ENCODE peak calls at places on chromosomes 12 and 14, in six cellular contexts. One of them, this sample, is unnamed.

GRCh38 chr12:48265792-48266191 is 62.7 kb upstream of the OR10AD1 start:
- DNase-seq in left ventricle myocardium inferior: no peak
- DNase-seq in lung: no peak
- DNase-seq in nephron progenitor cell: no peak
- DNase-seq in GM12878: no peak
- DNase-seq in fibroblast of villous mesenchyme: no peak
- DNase-seq in this sample: no peak

GRCh38 chr12:104471336-104471735 is 14.6 kb downstream of the CHST11 start:
- DNase-seq in left ventricle myocardium inferior: no peak
- DNase-seq in lung: no peak
- DNase-seq in nephron progenitor cell: no peak
- DNase-seq in GM12878: no peak
- DNase-seq in fibroblast of villous mesenchyme: no peak
- DNase-seq in this sample: no peak

GRCh38 chr12:77218278-77218677 is 152.9 kb upstream of the E2F7 start:
- DNase-seq in left ventricle myocardium inferior: no peak
- DNase-seq in lung: no peak
- DNase-seq in nephron progenitor cell: no peak
- DNase-seq in GM12878: no peak
- DNase-seq in fibroblast of villous mesenchyme: no peak
- DNase-seq in this sample: no peak

GRCh38 chr12:58873496-58873895 is 46.8 kb downstream of the LRIG3 start:
- DNase-seq in left ventricle myocardium inferior: no peak
- DNase-seq in lung: no peak
- DNase-seq in nephron progenitor cell: no peak
- DNase-seq in GM12878: no peak
- DNase-seq in fibroblast of villous mesenchyme: no peak
- DNase-seq in this sample: no peak

GRCh38 chr12:105977256-105978051 is 161.3 kb downstream of the NUAK1 start:
- DNase-seq in left ventricle myocardium inferior: no peak
- DNase-seq in lung: no peak
- DNase-seq in nephron progenitor cell: no peak
- DNase-seq in GM12878: no peak
- DNase-seq in fibroblast of villous mesenchyme: peak
- DNase-seq in this sample: no peak

GRCh38 chr14:33836203-33836894 is 114.5 kb downstream of the EGLN3 start:
- DNase-seq in left ventricle myocardium inferior: no peak
- DNase-seq in lung: no peak
- DNase-seq in nephron progenitor cell: no peak
- DNase-seq in GM12878: no peak
- DNase-seq in fibroblast of villous mesenchyme: no peak
- DNase-seq in this sample: no peak

GRCh38 chr12:76943004-76943403 is 64.2 kb upstream of the CSRP2 start:
- DNase-seq in left ventricle myocardium inferior: no peak
- DNase-seq in lung: no peak
- DNase-seq in nephron progenitor cell: no peak
- DNase-seq in GM12878: no peak
- DNase-seq in fibroblast of villous mesenchyme: no peak
- DNase-seq in this sample: no peak

GRCh38 chr12:7934153-7934552 is 1.8 kb downstream of the SLC2A3 start:
- DNase-seq in left ventricle myocardium inferior: no peak
- DNase-seq in lung: no peak
- DNase-seq in nephron progenitor cell: no peak
- DNase-seq in GM12878: no peak
- DNase-seq in fibroblast of villous mesenchyme: peak
- DNase-seq in this sample: no peak

GRCh38 chr12:16175893-16176292 is 101.6 kb downstream of the SLC15A5 start:
- DNase-seq in left ventricle myocardium inferior: no peak
- DNase-seq in lung: no peak
- DNase-seq in nephron progenitor cell: no peak
- DNase-seq in GM12878: no peak
- DNase-seq in fibroblast of villous mesenchyme: peak
- DNase-seq in this sample: no peak

GRCh38 chr12:40215977-40216376 is 8.8 kb upstream of the LRRK2 start:
- DNase-seq in left ventricle myocardium inferior: no peak
- DNase-seq in lung: no peak
- DNase-seq in nephron progenitor cell: no peak
- DNase-seq in GM12878: no peak
- DNase-seq in fibroblast of villous mesenchyme: peak
- DNase-seq in this sample: no peak

GRCh38 chr14:93538411-93538810 is 107.7 kb downstream of the UNC79 start:
- DNase-seq in left ventricle myocardium inferior: no peak
- DNase-seq in lung: no peak
- DNase-seq in nephron progenitor cell: peak
- DNase-seq in GM12878: no peak
- DNase-seq in fibroblast of villous mesenchyme: no peak
- DNase-seq in this sample: no peak

GRCh38 chr12:48980953-48981756 is 3.0 kb downstream of the WNT1 start:
- DNase-seq in left ventricle myocardium inferior: no peak
- DNase-seq in lung: no peak
- DNase-seq in nephron progenitor cell: no peak
- DNase-seq in GM12878: no peak
- DNase-seq in fibroblast of villous mesenchyme: no peak
- DNase-seq in this sample: peak

GRCh38 chr14:55721353-55721752 is 141.3 kb downstream of the KTN1 start:
- DNase-seq in left ventricle myocardium inferior: no peak
- DNase-seq in lung: no peak
- DNase-seq in nephron progenitor cell: no peak
- DNase-seq in GM12878: no peak
- DNase-seq in fibroblast of villous mesenchyme: peak
- DNase-seq in this sample: no peak

GRCh38 chr12:120651821-120652220 is 11.4 kb downstream of the CABP1 start:
- DNase-seq in left ventricle myocardium inferior: no peak
- DNase-seq in lung: no peak
- DNase-seq in nephron progenitor cell: no peak
- DNase-seq in GM12878: no peak
- DNase-seq in fibroblast of villous mesenchyme: peak
- DNase-seq in this sample: no peak

GRCh38 chr12:92338671-92339070 is 193.0 kb upstream of the BTG1 start:
- DNase-seq in left ventricle myocardium inferior: no peak
- DNase-seq in lung: no peak
- DNase-seq in nephron progenitor cell: no peak
- DNase-seq in GM12878: no peak
- DNase-seq in fibroblast of villous mesenchyme: no peak
- DNase-seq in this sample: no peak

GRCh38 chr14:95332641-95333040 is 12.9 kb upstream of the CLMN start:
- DNase-seq in left ventricle myocardium inferior: no peak
- DNase-seq in lung: no peak
- DNase-seq in nephron progenitor cell: no peak
- DNase-seq in GM12878: no peak
- DNase-seq in fibroblast of villous mesenchyme: no peak
- DNase-seq in this sample: no peak

GRCh38 chr14:96917442-96917963 is 120.3 kb downstream of the VRK1 start:
- DNase-seq in left ventricle myocardium inferior: no peak
- DNase-seq in lung: no peak
- DNase-seq in nephron progenitor cell: peak
- DNase-seq in GM12878: no peak
- DNase-seq in fibroblast of villous mesenchyme: no peak
- DNase-seq in this sample: no peak

GRCh38 chr12:74752196-74752595 is 214.6 kb downstream of the ATXN7L3B start:
- DNase-seq in left ventricle myocardium inferior: no peak
- DNase-seq in lung: no peak
- DNase-seq in nephron progenitor cell: no peak
- DNase-seq in GM12878: no peak
- DNase-seq in fibroblast of villous mesenchyme: no peak
- DNase-seq in this sample: no peak

GRCh38 chr14:61145903-61146411 is 135.2 kb downstream of the TMEM30B start:
- DNase-seq in left ventricle myocardium inferior: no peak
- DNase-seq in lung: peak
- DNase-seq in nephron progenitor cell: no peak
- DNase-seq in GM12878: no peak
- DNase-seq in fibroblast of villous mesenchyme: peak
- DNase-seq in this sample: no peak

GRCh38 chr14:102692334-102692733 is 84.9 kb upstream of the TRAF3 start:
- DNase-seq in left ventricle myocardium inferior: no peak
- DNase-seq in lung: no peak
- DNase-seq in nephron progenitor cell: no peak
- DNase-seq in GM12878: no peak
- DNase-seq in fibroblast of villous mesenchyme: no peak
- DNase-seq in this sample: no peak

DNA sequence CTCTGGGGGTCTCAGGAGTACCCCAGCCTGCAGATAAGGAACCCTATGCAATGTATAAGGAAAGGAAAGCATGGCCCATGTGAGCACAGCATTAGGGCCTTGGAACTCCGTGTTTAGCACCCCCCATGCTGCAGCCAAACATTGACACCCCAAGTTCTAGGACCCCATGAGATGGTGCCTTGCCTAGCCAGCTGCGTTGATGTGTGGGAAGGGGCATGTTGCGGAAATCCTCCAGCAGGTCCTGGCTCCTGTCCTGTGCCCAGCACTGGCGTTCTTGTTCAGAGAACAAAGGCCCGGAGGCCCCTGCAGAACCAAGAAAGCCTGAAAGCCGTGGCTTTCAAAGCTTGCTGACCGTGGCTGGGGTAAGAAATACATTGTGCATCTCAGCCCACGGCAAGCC is 99.4 kb upstream of the DIO3 start:
- DNase-seq in left ventricle myocardium inferior: no peak
- DNase-seq in lung: no peak
- DNase-seq in nephron progenitor cell: no peak
- DNase-seq in GM12878: no peak
- DNase-seq in fibroblast of villous mesenchyme: no peak
- DNase-seq in this sample: no peak
- TF ChIP-seq CTCF in left ventricle myocardium inferior: no peak
- TF ChIP-seq CTCF in lung: no peak
- TF ChIP-seq CTCF in nephron progenitor cell: no peak
- TF ChIP-seq CTCF in GM12878: no peak
- TF ChIP-seq CTCF in fibroblast of villous mesenchyme: no peak
- TF ChIP-seq CTCF in this sample: no peak

DNA sequence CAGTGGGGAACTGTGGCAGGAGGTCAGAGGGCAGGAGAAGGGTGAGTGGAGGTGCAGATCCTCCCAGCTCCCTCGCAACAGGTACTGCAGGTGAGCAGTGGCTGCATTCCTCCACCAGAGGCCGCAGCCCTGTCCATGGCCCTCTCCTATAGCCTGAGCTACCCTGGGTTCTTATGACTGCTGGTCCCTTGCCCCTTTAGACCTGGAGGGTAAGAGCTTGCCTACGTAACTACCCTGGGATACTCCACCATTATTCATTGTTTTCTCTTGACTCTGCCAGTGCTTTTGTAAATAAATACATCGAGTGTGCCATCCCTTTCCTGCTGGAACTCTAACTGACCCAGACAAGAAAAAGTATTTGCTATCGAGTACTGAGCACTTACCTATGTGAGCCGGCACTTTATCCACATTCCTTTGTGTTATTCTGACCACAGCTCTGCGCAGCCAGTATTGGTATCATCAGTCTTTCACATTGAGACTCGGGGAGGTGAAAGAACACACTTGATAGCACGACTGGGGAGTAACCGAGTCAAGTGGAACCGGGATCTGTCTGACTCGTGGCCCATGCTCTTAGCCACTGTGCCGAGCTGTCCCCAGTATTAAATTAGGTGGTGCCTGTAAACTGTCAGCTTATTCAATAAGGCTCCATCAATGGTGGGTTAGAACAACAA is 38.5 kb downstream of the LTBP2 start:
- DNase-seq in left ventricle myocardium inferior: no peak
- DNase-seq in lung: no peak
- DNase-seq in nephron progenitor cell: no peak
- DNase-seq in GM12878: no peak
- DNase-seq in fibroblast of villous mesenchyme: no peak
- DNase-seq in this sample: no peak
- TF ChIP-seq CTCF in left ventricle myocardium inferior: no peak
- TF ChIP-seq CTCF in lung: no peak
- TF ChIP-seq CTCF in nephron progenitor cell: no peak
- TF ChIP-seq CTCF in GM12878: no peak
- TF ChIP-seq CTCF in fibroblast of villous mesenchyme: no peak
- TF ChIP-seq CTCF in this sample: no peak

GRCh38 chr12:114701104-114701414 is 17.1 kb upstream of the TBX3 start:
- DNase-seq in left ventricle myocardium inferior: no peak
- DNase-seq in lung: no peak
- DNase-seq in nephron progenitor cell: no peak
- DNase-seq in GM12878: no peak
- DNase-seq in fibroblast of villous mesenchyme: no peak
- DNase-seq in this sample: no peak

GRCh38 chr12:114700392-114701103 is 16.6 kb upstream of the TBX3 start:
- DNase-seq in left ventricle myocardium inferior: no peak
- DNase-seq in lung: no peak
- DNase-seq in nephron progenitor cell: no peak
- DNase-seq in GM12878: no peak
- DNase-seq in fibroblast of villous mesenchyme: no peak
- DNase-seq in this sample: no peak

GRCh38 chr12:114701553-114701952 is 17.6 kb upstream of the TBX3 start:
- DNase-seq in left ventricle myocardium inferior: no peak
- DNase-seq in lung: no peak
- DNase-seq in nephron progenitor cell: no peak
- DNase-seq in GM12878: no peak
- DNase-seq in fibroblast of villous mesenchyme: no peak
- DNase-seq in this sample: no peak

GRCh38 chr12:114702462-114702861 is 18.5 kb upstream of the TBX3 start:
- DNase-seq in left ventricle myocardium inferior: no peak
- DNase-seq in lung: no peak
- DNase-seq in nephron progenitor cell: no peak
- DNase-seq in GM12878: no peak
- DNase-seq in fibroblast of villous mesenchyme: no peak
- DNase-seq in this sample: no peak

GRCh38 chr12:114703060-114703493 is 19.1 kb upstream of the TBX3 start:
- DNase-seq in left ventricle myocardium inferior: no peak
- DNase-seq in lung: no peak
- DNase-seq in nephron progenitor cell: no peak
- DNase-seq in GM12878: no peak
- DNase-seq in fibroblast of villous mesenchyme: no peak
- DNase-seq in this sample: no peak
- TF ChIP-seq CTCF in left ventricle myocardium inferior: no peak
- TF ChIP-seq CTCF in lung: no peak
- TF ChIP-seq CTCF in nephron progenitor cell: no peak
- TF ChIP-seq CTCF in GM12878: no peak
- TF ChIP-seq CTCF in fibroblast of villous mesenchyme: no peak
- TF ChIP-seq CTCF in this sample: no peak

GRCh38 chr12:52442600-52443061 is 8.5 kb upstream of the KRT75 start:
- DNase-seq in left ventricle myocardium inferior: no peak
- DNase-seq in lung: no peak
- DNase-seq in nephron progenitor cell: peak
- DNase-seq in GM12878: no peak
- DNase-seq in fibroblast of villous mesenchyme: peak
- DNase-seq in this sample: no peak
- TF ChIP-seq CTCF in left ventricle myocardium inferior: no peak
- TF ChIP-seq CTCF in lung: no peak
- TF ChIP-seq CTCF in nephron progenitor cell: no peak
- TF ChIP-seq CTCF in GM12878: no peak
- TF ChIP-seq CTCF in fibroblast of villous mesenchyme: no peak
- TF ChIP-seq CTCF in this sample: no peak

GRCh38 chr12:27899151-27899661 is 73.3 kb downstream of the PTHLH start:
- DNase-seq in left ventricle myocardium inferior: no peak
- DNase-seq in lung: no peak
- DNase-seq in nephron progenitor cell: no peak
- DNase-seq in GM12878: no peak
- DNase-seq in fibroblast of villous mesenchyme: peak
- DNase-seq in this sample: no peak
- TF ChIP-seq CTCF in left ventricle myocardium inferior: no peak
- TF ChIP-seq CTCF in lung: no peak
- TF ChIP-seq CTCF in nephron progenitor cell: no peak
- TF ChIP-seq CTCF in GM12878: no peak
- TF ChIP-seq CTCF in fibroblast of villous mesenchyme: no peak
- TF ChIP-seq CTCF in this sample: no peak